ENCODE peak calls at places on chromosome 4, in six cellular contexts. One of them, this sample, is unnamed. For H3K4me1, the result is how much of the 10 kb centered on the place peaks cover.

GRCh38 chr4:40548256-40548655 is 81.4 kb downstream of the RBM47 start:
- DNase-seq in cardiac muscle cell: no peak
- DNase-seq in stomach: no peak
- DNase-seq in CD4-positive, CD25-positive, alpha-beta regulatory T cell: no peak
- DNase-seq in prostate gland: no peak
- DNase-seq in foreskin keratinocyte: no peak
- DNase-seq in this sample: no peak

GRCh38 chr4:6873291-6873690 is 36.3 kb upstream of the TBC1D14 start:
- DNase-seq in stomach: no peak
- DNase-seq in prostate gland: no peak
- DNase-seq in foreskin keratinocyte: no peak
- DNase-seq in CD4-positive, CD25-positive, alpha-beta regulatory T cell: no peak
- DNase-seq in cardiac muscle cell: no peak
- DNase-seq in this sample: no peak

GRCh38 chr4:147157860-147158701 is 212.4 kb upstream of the TTC29 start:
- DNase-seq in CD4-positive, CD25-positive, alpha-beta regulatory T cell: no peak
- DNase-seq in prostate gland: no peak
- DNase-seq in stomach: peak
- DNase-seq in cardiac muscle cell: peak
- DNase-seq in foreskin keratinocyte: no peak
- DNase-seq in this sample: no peak

GRCh38 chr4:1028574-1029220 is 17.3 kb downstream of the FGFRL1 start:
- DNase-seq in prostate gland: no peak
- DNase-seq in stomach: no peak
- DNase-seq in CD4-positive, CD25-positive, alpha-beta regulatory T cell: no peak
- DNase-seq in cardiac muscle cell: no peak
- DNase-seq in foreskin keratinocyte: no peak
- DNase-seq in this sample: no peak

GRCh38 chr4:16516796-16517413 is 290.6 kb upstream of the TAPT1 start:
- DNase-seq in cardiac muscle cell: peak
- DNase-seq in foreskin keratinocyte: no peak
- DNase-seq in prostate gland: peak
- DNase-seq in stomach: peak
- DNase-seq in CD4-positive, CD25-positive, alpha-beta regulatory T cell: no peak
- DNase-seq in this sample: peak

GRCh38 chr4:17018013-17018412 is 119.6 kb upstream of the LDB2 start:
- DNase-seq in prostate gland: no peak
- DNase-seq in cardiac muscle cell: no peak
- DNase-seq in stomach: no peak
- DNase-seq in CD4-positive, CD25-positive, alpha-beta regulatory T cell: no peak
- DNase-seq in foreskin keratinocyte: no peak
- DNase-seq in this sample: no peak

GRCh38 chr4:59597536-59598232 is 1602.4 kb upstream of the ADGRL3 start:
- DNase-seq in foreskin keratinocyte: peak
- DNase-seq in stomach: no peak
- DNase-seq in cardiac muscle cell: no peak
- DNase-seq in prostate gland: no peak
- DNase-seq in CD4-positive, CD25-positive, alpha-beta regulatory T cell: no peak
- DNase-seq in this sample: no peak

GRCh38 chr4:8557151-8558076 is 22.8 kb upstream of the GPR78 start:
- DNase-seq in foreskin keratinocyte: no peak
- DNase-seq in prostate gland: no peak
- DNase-seq in CD4-positive, CD25-positive, alpha-beta regulatory T cell: no peak
- DNase-seq in cardiac muscle cell: no peak
- DNase-seq in stomach: no peak
- DNase-seq in this sample: no peak

GRCh38 chr4:173801876-173802713 is 272.1 kb upstream of the HAND2 start:
- DNase-seq in prostate gland: no peak
- DNase-seq in stomach: no peak
- DNase-seq in cardiac muscle cell: no peak
- DNase-seq in CD4-positive, CD25-positive, alpha-beta regulatory T cell: no peak
- DNase-seq in foreskin keratinocyte: no peak
- DNase-seq in this sample: no peak

GRCh38 chr4:110183643-110184042 is 14.8 kb downstream of the ELOVL6 start:
- DNase-seq in cardiac muscle cell: no peak
- DNase-seq in stomach: no peak
- DNase-seq in prostate gland: no peak
- DNase-seq in CD4-positive, CD25-positive, alpha-beta regulatory T cell: no peak
- DNase-seq in foreskin keratinocyte: no peak
- DNase-seq in this sample: no peak

GRCh38 chr4:109385260-109385659 is 48.4 kb upstream of the SEC24B start:
- DNase-seq in stomach: no peak
- DNase-seq in CD4-positive, CD25-positive, alpha-beta regulatory T cell: no peak
- DNase-seq in foreskin keratinocyte: no peak
- DNase-seq in cardiac muscle cell: peak
- DNase-seq in prostate gland: no peak
- DNase-seq in this sample: no peak

GRCh38 chr4:176259330-176260090 is 9.5 kb downstream of the ASB5 start:
- DNase-seq in stomach: no peak
- DNase-seq in cardiac muscle cell: no peak
- DNase-seq in CD4-positive, CD25-positive, alpha-beta regulatory T cell: no peak
- DNase-seq in foreskin keratinocyte: no peak
- DNase-seq in prostate gland: no peak
- DNase-seq in this sample: no peak

GRCh38 chr4:123325241-123325681 is 71.3 kb upstream of the SPRY1 start:
- DNase-seq in prostate gland: no peak
- DNase-seq in stomach: no peak
- DNase-seq in foreskin keratinocyte: no peak
- DNase-seq in cardiac muscle cell: no peak
- DNase-seq in CD4-positive, CD25-positive, alpha-beta regulatory T cell: no peak
- DNase-seq in this sample: no peak
- H3K4me1 ChIP-seq in prostate gland: under half
- H3K4me1 ChIP-seq in stomach: under half
- H3K4me1 ChIP-seq in foreskin keratinocyte: under half
- H3K4me1 ChIP-seq in cardiac muscle cell: under half
- H3K4me1 ChIP-seq in CD4-positive, CD25-positive, alpha-beta regulatory T cell: under half
- H3K4me1 ChIP-seq in this sample: under half

GRCh38 chr4:145540235-145540634 is 58.6 kb downstream of the SMAD1 start:
- DNase-seq in stomach: no peak
- DNase-seq in foreskin keratinocyte: no peak
- DNase-seq in cardiac muscle cell: no peak
- DNase-seq in prostate gland: no peak
- DNase-seq in CD4-positive, CD25-positive, alpha-beta regulatory T cell: no peak
- DNase-seq in this sample: no peak
- H3K4me1 ChIP-seq in stomach: under half
- H3K4me1 ChIP-seq in foreskin keratinocyte: under half
- H3K4me1 ChIP-seq in cardiac muscle cell: under half
- H3K4me1 ChIP-seq in prostate gland: under half
- H3K4me1 ChIP-seq in CD4-positive, CD25-positive, alpha-beta regulatory T cell: under half
- H3K4me1 ChIP-seq in this sample: under half

DNA sequence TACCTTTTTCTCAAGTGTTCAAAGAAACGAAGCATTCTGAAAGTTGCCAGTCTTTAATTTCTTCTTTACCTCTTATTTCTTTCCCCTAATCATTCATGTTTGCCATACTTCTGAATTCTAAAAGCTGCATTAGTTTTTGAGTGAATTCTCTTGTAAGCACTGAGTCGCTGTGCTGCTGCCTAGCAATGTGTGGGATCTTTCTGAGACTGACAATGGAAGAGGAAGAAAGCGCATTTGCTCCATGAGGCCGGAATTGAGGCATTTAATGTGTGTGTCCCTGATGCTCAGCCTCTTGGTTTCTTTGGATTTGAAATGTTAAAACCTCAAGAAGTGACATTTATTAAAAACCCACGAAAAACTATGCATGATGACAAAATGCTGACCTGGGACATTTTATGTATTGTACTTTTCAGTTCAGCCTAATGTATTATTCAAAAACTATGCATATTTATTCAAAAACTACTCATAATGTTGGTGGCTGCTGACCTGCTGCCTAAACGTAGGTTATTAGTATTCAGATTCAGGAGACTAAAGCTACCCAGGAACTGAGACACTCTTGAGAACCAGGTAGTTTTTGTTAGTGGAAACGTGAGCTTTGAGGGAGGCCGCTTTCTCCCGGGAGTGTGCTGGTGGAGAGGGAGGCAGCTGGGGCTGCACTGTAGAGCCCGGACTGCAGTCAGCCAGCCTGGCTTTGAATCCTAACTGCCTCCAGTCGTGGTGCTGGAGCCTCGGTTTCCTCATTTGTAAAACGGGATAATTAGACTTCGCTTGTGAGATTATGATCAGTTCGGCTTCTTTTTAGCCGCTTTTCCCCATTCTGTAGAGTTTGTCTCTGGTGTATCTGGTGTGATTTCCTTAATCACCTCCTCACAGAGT is 11.3 kb downstream of the RGS12 start:
- DNase-seq in prostate gland: no peak
- DNase-seq in foreskin keratinocyte: no peak
- DNase-seq in cardiac muscle cell: no peak
- DNase-seq in stomach: no peak
- DNase-seq in CD4-positive, CD25-positive, alpha-beta regulatory T cell: no peak
- DNase-seq in this sample: peak
- H3K4me1 ChIP-seq in prostate gland: under half
- H3K4me1 ChIP-seq in foreskin keratinocyte: under half
- H3K4me1 ChIP-seq in cardiac muscle cell: under half
- H3K4me1 ChIP-seq in stomach: half or more
- H3K4me1 ChIP-seq in CD4-positive, CD25-positive, alpha-beta regulatory T cell: half or more
- H3K4me1 ChIP-seq in this sample: under half

GRCh38 chr4:76606662-76607265 is 171.7 kb downstream of the SHROOM3 start:
- DNase-seq in foreskin keratinocyte: no peak
- DNase-seq in cardiac muscle cell: peak
- DNase-seq in CD4-positive, CD25-positive, alpha-beta regulatory T cell: no peak
- DNase-seq in prostate gland: no peak
- DNase-seq in stomach: no peak
- DNase-seq in this sample: no peak

GRCh38 chr4:76607266-76607799 is 172.3 kb downstream of the SHROOM3 start:
- DNase-seq in CD4-positive, CD25-positive, alpha-beta regulatory T cell: no peak
- DNase-seq in prostate gland: no peak
- DNase-seq in foreskin keratinocyte: no peak
- DNase-seq in cardiac muscle cell: no peak
- DNase-seq in stomach: no peak
- DNase-seq in this sample: no peak

GRCh38 chr4:76607846-76608245 is 172.8 kb downstream of the SHROOM3 start:
- DNase-seq in foreskin keratinocyte: no peak
- DNase-seq in prostate gland: no peak
- DNase-seq in CD4-positive, CD25-positive, alpha-beta regulatory T cell: no peak
- DNase-seq in cardiac muscle cell: no peak
- DNase-seq in stomach: no peak
- DNase-seq in this sample: no peak

GRCh38 chr4:76601791-76602190 is 166.8 kb downstream of the SHROOM3 start:
- DNase-seq in CD4-positive, CD25-positive, alpha-beta regulatory T cell: no peak
- DNase-seq in stomach: no peak
- DNase-seq in cardiac muscle cell: no peak
- DNase-seq in prostate gland: no peak
- DNase-seq in foreskin keratinocyte: no peak
- DNase-seq in this sample: no peak

DNA sequence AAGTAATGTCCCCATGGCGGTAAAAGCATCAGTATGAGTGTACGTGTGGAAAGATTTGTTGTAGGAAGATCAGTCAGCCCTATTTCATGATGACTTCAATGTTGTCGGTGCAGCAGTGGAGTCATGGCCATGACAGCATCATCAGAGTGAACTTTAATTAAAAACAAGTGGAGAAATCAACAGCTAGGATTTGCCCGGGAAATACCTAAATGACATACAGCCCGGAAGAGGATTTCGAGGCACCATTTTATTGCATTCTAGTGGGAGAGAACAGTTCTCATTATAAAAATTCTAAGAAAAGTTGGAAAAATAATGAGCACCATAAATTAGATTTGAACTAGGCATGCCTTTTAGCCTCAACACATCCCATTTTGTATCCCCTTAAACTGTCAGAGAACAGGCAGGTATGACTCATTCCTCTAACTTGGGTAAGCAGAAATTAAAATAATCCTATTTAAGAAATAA is 170.1 kb downstream of the SHROOM3 start:
- DNase-seq in prostate gland: no peak
- DNase-seq in CD4-positive, CD25-positive, alpha-beta regulatory T cell: no peak
- DNase-seq in foreskin keratinocyte: no peak
- DNase-seq in stomach: no peak
- DNase-seq in cardiac muscle cell: no peak
- DNase-seq in this sample: no peak
- H3K4me1 ChIP-seq in prostate gland: under half
- H3K4me1 ChIP-seq in CD4-positive, CD25-positive, alpha-beta regulatory T cell: under half
- H3K4me1 ChIP-seq in foreskin keratinocyte: under half
- H3K4me1 ChIP-seq in stomach: under half
- H3K4me1 ChIP-seq in cardiac muscle cell: under half
- H3K4me1 ChIP-seq in this sample: under half

GRCh38 chr4:73597594-73597993 is 22.6 kb downstream of the RASSF6 start:
- DNase-seq in CD4-positive, CD25-positive, alpha-beta regulatory T cell: no peak
- DNase-seq in prostate gland: no peak
- DNase-seq in foreskin keratinocyte: no peak
- DNase-seq in cardiac muscle cell: no peak
- DNase-seq in stomach: no peak
- DNase-seq in this sample: no peak
- H3K4me1 ChIP-seq in CD4-positive, CD25-positive, alpha-beta regulatory T cell: under half
- H3K4me1 ChIP-seq in prostate gland: under half
- H3K4me1 ChIP-seq in foreskin keratinocyte: under half
- H3K4me1 ChIP-seq in cardiac muscle cell: under half
- H3K4me1 ChIP-seq in stomach: under half
- H3K4me1 ChIP-seq in this sample: under half

This sample was measured in colonic mucosa.